ENCODE peak calls at places on chromosomes 16 and 17, in four cellular contexts. One of them, this sample, is unnamed.

GRCh38 chr17:37802712-37803416 is 58.0 kb upstream of the HNF1B start:
- DNase-seq in A549: no peak
- DNase-seq in PC-9: no peak
- DNase-seq in prostate gland: peak
- DNase-seq in this sample: no peak

GRCh38 chr17:7992924-7993323 is 9.5 kb upstream of the GUCY2D start:
- DNase-seq in prostate gland: no peak
- DNase-seq in PC-9: no peak
- DNase-seq in A549: peak
- DNase-seq in this sample: no peak

GRCh38 chr17:4506892-4507291 is 8.2 kb downstream of the SPNS2 start:
- DNase-seq in PC-9: no peak
- DNase-seq in prostate gland: no peak
- DNase-seq in A549: no peak
- DNase-seq in this sample: no peak

GRCh38 chr16:4215106-4215505 is 26.8 kb downstream of the SRL start:
- DNase-seq in A549: no peak
- DNase-seq in PC-9: no peak
- DNase-seq in prostate gland: no peak
- DNase-seq in this sample: no peak

GRCh38 chr17:57438031-57438731 is 181.9 kb downstream of the MSI2 start:
- DNase-seq in PC-9: no peak
- DNase-seq in prostate gland: no peak
- DNase-seq in A549: no peak
- DNase-seq in this sample: no peak

GRCh38 chr17:21191698-21192097 is 22.3 kb downstream of the TMEM11 start:
- DNase-seq in A549: no peak
- DNase-seq in PC-9: no peak
- DNase-seq in prostate gland: no peak
- DNase-seq in this sample: no peak

GRCh38 chr16:89898201-89898967 is 20.3 kb upstream of the MC1R start:
- DNase-seq in PC-9: no peak
- DNase-seq in A549: no peak
- DNase-seq in prostate gland: no peak
- DNase-seq in this sample: no peak

GRCh38 chr16:54673353-54673752 is 257.3 kb upstream of the IRX5 start:
- DNase-seq in prostate gland: no peak
- DNase-seq in PC-9: no peak
- DNase-seq in A549: peak
- DNase-seq in this sample: peak

GRCh38 chr16:1614226-1615102 is 2.3 kb downstream of the CRAMP1 start:
- DNase-seq in prostate gland: peak
- DNase-seq in PC-9: peak
- DNase-seq in A549: no peak
- DNase-seq in this sample: no peak

GRCh38 chr17:30819941-30820705 is 4.4 kb downstream of the CRLF3 start:
- DNase-seq in A549: no peak
- DNase-seq in prostate gland: no peak
- DNase-seq in PC-9: no peak
- DNase-seq in this sample: no peak

GRCh38 chr17:56737741-56738161 is 96.0 kb downstream of the C17orf67 start:
- DNase-seq in PC-9: no peak
- DNase-seq in A549: no peak
- DNase-seq in prostate gland: no peak
- DNase-seq in this sample: no peak

GRCh38 chr16:29854520-29855100 is 8.4 kb downstream of the CDIPT start:
- DNase-seq in prostate gland: no peak
- DNase-seq in PC-9: no peak
- DNase-seq in A549: no peak
- DNase-seq in this sample: no peak

DNA sequence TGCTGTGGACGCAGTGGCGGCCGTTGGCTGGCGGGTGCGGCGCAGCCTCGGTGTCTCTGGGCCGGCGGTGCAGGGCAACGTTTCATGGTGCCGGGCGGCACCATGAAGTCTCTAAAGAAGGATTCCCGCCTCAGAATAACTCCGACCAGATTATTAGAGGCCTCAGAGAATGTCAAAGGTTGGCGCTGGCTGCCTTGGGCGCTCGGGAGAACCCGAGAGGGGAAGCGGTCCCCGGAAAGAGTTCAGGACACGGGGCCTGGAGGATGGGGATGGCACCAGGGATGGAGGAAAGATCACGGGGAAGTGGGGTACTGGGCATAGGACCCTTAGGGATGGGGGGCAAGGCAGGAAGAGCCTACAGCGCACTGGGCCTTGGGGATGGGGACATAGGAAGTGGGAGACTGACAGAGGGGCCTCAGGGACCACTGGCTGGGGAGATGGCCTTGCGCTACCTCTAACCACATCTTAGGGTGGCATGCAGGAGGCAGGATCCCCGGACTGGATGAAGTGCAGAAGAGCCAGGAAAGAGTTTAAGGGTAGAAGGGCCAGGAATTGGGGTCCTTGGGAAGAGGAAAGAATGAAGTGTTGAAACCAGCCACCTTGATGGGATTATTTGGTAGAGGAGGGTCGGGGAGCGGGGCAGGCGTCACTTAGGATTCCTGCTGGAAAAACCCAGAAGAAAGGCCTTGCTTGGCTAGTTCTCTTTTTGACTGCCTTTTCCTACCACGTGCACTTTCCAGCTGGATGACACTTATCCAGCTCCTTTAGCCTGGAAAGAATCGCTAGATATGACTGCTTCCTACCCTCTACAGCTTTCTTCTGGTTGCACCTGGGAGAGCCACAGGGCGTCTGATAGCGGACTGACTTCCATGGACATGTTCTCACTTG is 578 bp downstream of the MYCBPAP start:
- DNase-seq in A549: no peak
- DNase-seq in PC-9: no peak
- DNase-seq in prostate gland: no peak
- DNase-seq in this sample: no peak
- H3K27ac ChIP-seq in A549: peak
- H3K27ac ChIP-seq in PC-9: no peak
- H3K27ac ChIP-seq in prostate gland: peak
- H3K27ac ChIP-seq in this sample: peak

DNA sequence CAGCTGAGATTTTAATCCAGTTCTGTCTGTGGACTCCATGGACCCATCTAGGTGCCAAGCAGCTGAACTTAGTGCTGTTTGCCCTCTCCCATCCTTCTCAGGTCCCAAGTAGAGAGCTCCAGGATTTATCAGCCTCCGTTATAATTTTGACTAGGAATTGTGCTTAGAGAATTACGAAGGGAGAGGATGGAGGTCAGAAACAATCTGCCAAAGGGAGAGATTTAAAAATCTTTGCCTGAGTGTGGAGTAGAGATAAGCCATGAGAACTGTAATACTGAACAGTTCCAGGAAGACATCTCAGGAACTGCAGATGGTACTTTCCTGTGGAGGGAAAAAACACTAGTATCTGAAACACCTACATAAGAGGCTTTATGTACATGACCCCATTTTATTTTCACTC is 27.0 kb downstream of the CEP95 start:
- DNase-seq in prostate gland: no peak
- DNase-seq in PC-9: no peak
- DNase-seq in A549: no peak
- DNase-seq in this sample: no peak
- H3K27ac ChIP-seq in prostate gland: no peak
- H3K27ac ChIP-seq in PC-9: no peak
- H3K27ac ChIP-seq in A549: no peak
- H3K27ac ChIP-seq in this sample: no peak

DNA sequence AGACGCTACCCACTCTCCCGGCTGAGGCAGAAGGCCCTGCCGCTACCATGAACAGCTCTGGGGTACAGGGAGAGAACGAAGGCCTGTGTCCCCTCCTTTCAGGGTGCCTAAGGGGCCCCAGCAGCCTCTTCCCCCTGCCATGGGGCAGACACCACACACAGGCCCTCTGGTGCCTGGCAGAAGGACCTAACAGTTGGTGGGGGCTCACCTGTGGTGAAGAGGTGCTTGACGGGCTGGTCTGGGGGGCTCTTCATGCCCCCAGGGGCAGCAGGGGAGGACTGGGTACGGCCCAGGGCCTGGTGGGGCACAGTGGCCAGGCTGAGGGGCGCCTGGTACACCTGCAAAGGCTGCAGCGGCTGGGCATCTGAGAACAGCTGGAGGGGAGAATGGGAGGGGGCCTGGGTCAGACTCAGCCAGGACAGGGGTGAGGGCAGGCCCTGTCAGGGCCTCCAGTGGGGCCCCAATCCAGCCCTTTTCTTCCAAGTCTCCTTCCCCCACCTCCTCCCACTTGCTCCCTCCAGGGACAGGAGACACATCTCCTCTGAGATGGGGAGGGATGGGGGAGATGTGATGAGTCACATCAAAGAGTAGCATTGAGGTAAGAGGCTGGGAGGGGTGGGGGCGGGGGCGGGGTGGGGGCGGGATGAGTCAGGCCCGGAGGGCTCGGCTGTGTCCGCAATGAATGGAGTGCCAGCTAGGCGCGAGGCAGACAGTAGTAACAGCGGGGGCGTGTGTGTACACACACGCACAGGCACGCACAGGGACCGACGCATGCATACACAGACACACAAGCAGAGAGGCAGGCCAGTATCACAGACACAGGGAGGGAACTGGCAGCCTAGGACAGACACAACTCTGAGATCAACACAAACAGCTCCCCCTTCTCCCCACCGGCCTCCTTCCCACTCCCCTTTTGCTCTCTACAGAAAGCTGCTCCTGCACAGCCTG is 16.1 kb downstream of the G6PC3 start:
- DNase-seq in prostate gland: no peak
- DNase-seq in A549: peak
- DNase-seq in PC-9: peak
- DNase-seq in this sample: peak
- H3K27ac ChIP-seq in prostate gland: peak
- H3K27ac ChIP-seq in A549: peak
- H3K27ac ChIP-seq in PC-9: no peak
- H3K27ac ChIP-seq in this sample: no peak

DNA sequence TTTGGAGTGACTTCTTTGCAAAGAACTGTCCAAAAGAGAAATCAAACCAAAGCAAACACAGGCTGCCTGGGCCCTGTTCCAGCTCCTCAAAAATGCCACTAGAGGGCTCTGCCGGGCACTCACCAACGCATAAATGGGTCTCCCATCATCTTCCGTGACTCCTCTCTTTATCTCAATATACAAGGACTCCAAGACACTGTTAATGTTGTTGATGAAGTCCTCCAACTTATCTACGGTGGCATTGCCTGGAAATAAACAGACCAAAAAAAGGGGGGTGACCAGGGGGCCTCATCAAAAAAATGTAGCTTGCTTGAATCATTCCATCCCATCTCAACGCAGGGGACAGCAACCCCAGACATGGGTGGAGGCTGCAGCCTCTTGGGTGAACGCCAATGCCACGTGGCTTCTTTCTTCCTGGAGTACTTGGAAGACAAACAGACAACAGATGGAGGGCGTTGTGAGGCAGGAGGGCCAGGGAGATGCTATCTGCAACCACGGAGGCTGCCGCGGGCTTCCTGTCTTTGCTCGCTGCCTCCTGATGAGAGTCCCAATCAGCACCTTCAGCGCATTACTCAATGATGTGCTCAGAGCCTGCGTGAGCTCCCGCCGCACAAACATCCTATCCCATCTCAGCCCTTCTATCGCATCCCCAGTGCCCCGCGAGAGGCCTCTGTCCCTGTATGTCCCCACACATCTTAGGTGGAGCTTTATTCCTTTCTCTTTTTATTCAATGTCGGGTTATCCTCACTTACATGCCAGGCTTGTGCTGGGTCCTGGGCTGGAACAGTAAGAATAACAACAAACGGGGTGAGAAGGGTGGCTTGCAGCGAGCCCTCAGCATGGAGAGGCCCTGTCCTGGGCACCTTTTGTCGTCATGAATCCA is 32.0 kb downstream of the KDM8 start:
- DNase-seq in PC-9: peak
- DNase-seq in prostate gland: peak
- DNase-seq in A549: peak
- DNase-seq in this sample: peak
- H3K27ac ChIP-seq in PC-9: no peak
- H3K27ac ChIP-seq in prostate gland: peak
- H3K27ac ChIP-seq in A549: peak
- H3K27ac ChIP-seq in this sample: peak

GRCh38 chr16:6961704-6962103 is 370.9 kb upstream of the RBFOX1 start:
- DNase-seq in A549: no peak
- DNase-seq in PC-9: no peak
- DNase-seq in prostate gland: no peak
- DNase-seq in this sample: no peak

GRCh38 chr16:6957676-6958075 is 375.0 kb upstream of the RBFOX1 start:
- DNase-seq in PC-9: no peak
- DNase-seq in A549: peak
- DNase-seq in prostate gland: no peak
- DNase-seq in this sample: no peak

GRCh38 chr16:6958184-6958583 is 374.5 kb upstream of the RBFOX1 start:
- DNase-seq in prostate gland: no peak
- DNase-seq in A549: no peak
- DNase-seq in PC-9: no peak
- DNase-seq in this sample: no peak

GRCh38 chr16:6955303-6955702 is 377.3 kb upstream of the RBFOX1 start:
- DNase-seq in A549: no peak
- DNase-seq in PC-9: no peak
- DNase-seq in prostate gland: no peak
- DNase-seq in this sample: no peak

DNA sequence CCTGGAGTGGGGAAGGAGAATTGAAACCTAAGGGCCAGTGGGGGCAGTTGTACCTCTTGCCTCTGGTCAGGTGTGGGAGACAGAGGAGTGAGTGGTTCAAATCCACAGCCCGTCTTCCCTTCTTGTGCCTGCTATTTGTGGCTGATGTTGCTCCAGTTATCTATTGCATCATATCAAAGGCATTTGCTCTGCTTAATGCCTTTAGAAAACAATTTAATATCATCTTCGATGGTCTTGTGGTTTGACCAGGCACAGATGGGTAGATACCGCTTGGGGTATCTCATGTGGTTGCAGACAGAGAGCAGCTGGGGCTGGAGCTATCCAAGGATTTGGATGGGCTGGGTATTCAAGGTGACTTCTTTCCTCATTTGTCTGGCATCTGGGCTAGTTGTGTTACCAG is 376.1 kb upstream of the RBFOX1 start:
- DNase-seq in A549: no peak
- DNase-seq in PC-9: no peak
- DNase-seq in prostate gland: no peak
- DNase-seq in this sample: no peak
- H3K27ac ChIP-seq in A549: no peak
- H3K27ac ChIP-seq in PC-9: no peak
- H3K27ac ChIP-seq in prostate gland: no peak
- H3K27ac ChIP-seq in this sample: no peak

GRCh38 chr16:84232060-84232459 is 7.8 kb downstream of the KCNG4 start:
- DNase-seq in prostate gland: no peak
- DNase-seq in A549: no peak
- DNase-seq in PC-9: no peak
- DNase-seq in this sample: no peak

GRCh38 chr16:84236671-84237070 is 3.1 kb downstream of the KCNG4 start:
- DNase-seq in prostate gland: no peak
- DNase-seq in PC-9: no peak
- DNase-seq in A549: no peak
- DNase-seq in this sample: no peak

GRCh38 chr16:84232969-84233368 is 6.8 kb downstream of the KCNG4 start:
- DNase-seq in A549: no peak
- DNase-seq in prostate gland: no peak
- DNase-seq in PC-9: no peak
- DNase-seq in this sample: no peak

GRCh38 chr16:84233748-84234147 is 6.1 kb downstream of the KCNG4 start:
- DNase-seq in A549: no peak
- DNase-seq in prostate gland: no peak
- DNase-seq in PC-9: no peak
- DNase-seq in this sample: no peak

GRCh38 chr16:84234656-84235285 is 5.0 kb downstream of the KCNG4 start:
- DNase-seq in prostate gland: no peak
- DNase-seq in A549: no peak
- DNase-seq in PC-9: no peak
- DNase-seq in this sample: no peak
- H3K27ac ChIP-seq in prostate gland: peak
- H3K27ac ChIP-seq in A549: no peak
- H3K27ac ChIP-seq in PC-9: no peak
- H3K27ac ChIP-seq in this sample: no peak

GRCh38 chr16:59611556-59611955 is 877.4 kb upstream of the GOT2 start:
- DNase-seq in prostate gland: no peak
- DNase-seq in PC-9: no peak
- DNase-seq in A549: no peak
- DNase-seq in this sample: no peak
- H3K27ac ChIP-seq in prostate gland: no peak
- H3K27ac ChIP-seq in PC-9: no peak
- H3K27ac ChIP-seq in A549: no peak
- H3K27ac ChIP-seq in this sample: no peak